ENCODE peak calls at places on chromosomes 2 and 18, in four cellular contexts. W is WTC11, E is K562, K is H1. Q is an unnamed sample.

GRCh38 chr2:182047544-182047943 is 61.9 kb downstream of the PPP1R1C start:
- DNase-seq in K (no peak), E (no peak), W (no peak), Q (no peak)

GRCh38 chr2:186516396-186516795 is 30.3 kb downstream of the ZC3H15 start:
- DNase-seq in E (no peak), W (no peak), K (no peak), Q (no peak)

GRCh38 chr18:37673196-37673595 is 107.6 kb upstream of the CELF4 start:
- DNase-seq in E (no peak), K (no peak), W (no peak), Q (no peak)

GRCh38 chr2:11250400-11251277 is 93.8 kb downstream of the ROCK2 start:
- DNase-seq in E (no peak), W (no peak), K (no peak), Q (no peak)

GRCh38 chr2:8669157-8669852 is 12.6 kb upstream of the ID2 start:
- DNase-seq in E (no peak), W (no peak), K (no peak), Q (no peak)

GRCh38 chr2:72139871-72140620 is 7.6 kb downstream of the CYP26B1 start:
- DNase-seq in K (no peak), W (no peak), E (no peak), Q (peak)

GRCh38 chr2:65431417-65432226 is 777 bp downstream of the SPRED2 start:
- DNase-seq in K (no peak), E (no peak), W (peak), Q (peak)

GRCh38 chr2:237616373-237617304 is 10.7 kb upstream of the LRRFIP1 start:
- DNase-seq in W (no peak), K (no peak), E (no peak), Q (no peak)

GRCh38 chr2:16314691-16315457 is 350.8 kb downstream of the CYRIA start:
- DNase-seq in K (no peak), E (no peak), W (no peak), Q (no peak)

GRCh38 chr2:79159030-79159429 is 523 bp downstream of the REG3A start:
- DNase-seq in E (no peak), W (no peak), K (no peak), Q (no peak)

GRCh38 chr18:46297621-46298020 is 193.4 kb downstream of the HAUS1 start:
- DNase-seq in E (no peak), K (no peak), W (no peak), Q (no peak)
- TF ChIP-seq TEAD4 in E (no peak), K (no peak), W (no peak), Q (no peak)

GRCh38 chr2:31112544-31112943 is 25.7 kb downstream of the GALNT14 start:
- DNase-seq in W (no peak), K (no peak), E (no peak), Q (no peak)

GRCh38 chr2:31110998-31111397 is 27.2 kb downstream of the GALNT14 start:
- DNase-seq in W (no peak), K (no peak), E (no peak), Q (peak)

GRCh38 chr2:31108887-31109286 is 29.4 kb downstream of the GALNT14 start:
- DNase-seq in W (no peak), K (no peak), E (no peak), Q (no peak)

GRCh38 chr2:31107588-31108300 is 30.5 kb downstream of the GALNT14 start:
- DNase-seq in W (no peak), E (no peak), K (no peak), Q (no peak)
- TF ChIP-seq TEAD4 in W (no peak), E (no peak), K (no peak), Q (no peak)

GRCh38 chr2:56008661-56009411 is 85.3 kb upstream of the EFEMP1 start:
- DNase-seq in W (peak), K (peak), E (no peak), Q (peak)
- TF ChIP-seq TEAD4 in W (no peak), K (no peak), E (no peak), Q (no peak)

GRCh38 chr2:122635649-122636496 is 880.4 kb downstream of the TSN start:
- DNase-seq in W (no peak), E (no peak), K (no peak), Q (no peak)

GRCh38 chr2:122639176-122639575 is 883.7 kb downstream of the TSN start:
- DNase-seq in K (no peak), W (no peak), E (no peak), Q (no peak)

GRCh38 chr2:122634920-122635319 is 879.5 kb downstream of the TSN start:
- DNase-seq in K (no peak), E (no peak), W (no peak), Q (no peak)

GRCh38 chr2:122639721-122640120 is 884.3 kb downstream of the TSN start:
- DNase-seq in E (no peak), K (no peak), W (no peak), Q (no peak)

DNA sequence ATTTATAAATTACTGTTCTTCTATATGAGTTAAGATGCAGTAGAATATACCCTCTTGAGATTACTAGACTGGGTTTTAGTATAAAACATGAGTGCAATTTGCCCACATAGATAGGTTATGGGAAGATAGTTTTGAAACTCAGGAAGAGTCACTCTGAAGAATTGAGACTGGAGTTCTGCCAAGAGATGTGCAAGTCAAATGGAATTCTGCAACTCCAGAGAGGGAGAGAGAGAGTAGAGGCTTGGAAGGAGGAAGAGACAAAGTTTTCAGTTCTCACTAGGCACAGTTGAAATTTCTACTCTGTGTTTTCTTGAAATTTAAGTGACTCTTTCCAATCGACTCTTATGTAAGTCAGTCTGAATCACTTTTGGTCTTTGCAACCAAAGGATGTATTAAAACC is 878.8 kb downstream of the TSN start:
- DNase-seq in W (no peak), K (no peak), E (no peak), Q (no peak)
- TF ChIP-seq TEAD4 in W (no peak), K (no peak), E (no peak), Q (no peak)

GRCh38 chr18:50528806-50529205 is 31.1 kb upstream of the MAPK4 start:
- DNase-seq in W (no peak), K (no peak), E (no peak), Q (no peak)

GRCh38 chr18:50523165-50523564 is 36.7 kb upstream of the MAPK4 start:
- DNase-seq in K (no peak), W (no peak), E (no peak), Q (no peak)

DNA sequence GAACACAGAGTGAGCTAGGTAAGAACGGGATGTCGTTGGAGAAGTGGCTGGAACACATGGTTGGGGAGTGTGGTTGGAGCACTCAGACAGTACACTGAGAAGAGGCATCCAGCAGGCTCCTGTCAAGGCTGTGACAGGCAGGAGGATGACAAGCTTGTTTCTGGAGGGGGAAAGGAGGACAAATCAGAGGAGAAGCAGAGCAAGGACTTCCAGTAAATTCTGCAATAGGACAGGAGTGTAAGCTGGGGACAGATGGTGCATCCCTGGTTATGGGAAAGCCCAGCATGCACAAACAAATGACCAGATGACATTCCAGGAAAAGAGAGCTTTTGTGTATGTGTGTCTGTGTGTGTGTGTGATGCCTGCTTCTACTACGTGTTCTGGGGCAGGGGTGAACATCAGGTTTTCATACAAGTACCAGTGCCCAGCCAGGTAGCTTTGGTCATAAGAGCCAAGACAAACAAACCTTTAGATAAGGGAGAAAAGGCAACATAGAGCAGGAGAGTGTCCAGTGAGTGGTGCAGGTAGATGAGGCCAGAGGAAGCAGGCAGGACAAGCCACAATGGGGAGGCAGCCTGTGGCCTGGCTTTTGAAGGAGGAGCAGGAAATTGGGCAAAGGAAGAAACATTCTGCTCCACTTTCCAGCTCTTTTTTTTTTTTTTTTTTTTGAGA is 32.1 kb upstream of the MAPK4 start:
- DNase-seq in E (no peak), K (no peak), W (no peak), Q (no peak)
- TF ChIP-seq TEAD4 in E (no peak), K (no peak), W (no peak), Q (no peak)

DNA sequence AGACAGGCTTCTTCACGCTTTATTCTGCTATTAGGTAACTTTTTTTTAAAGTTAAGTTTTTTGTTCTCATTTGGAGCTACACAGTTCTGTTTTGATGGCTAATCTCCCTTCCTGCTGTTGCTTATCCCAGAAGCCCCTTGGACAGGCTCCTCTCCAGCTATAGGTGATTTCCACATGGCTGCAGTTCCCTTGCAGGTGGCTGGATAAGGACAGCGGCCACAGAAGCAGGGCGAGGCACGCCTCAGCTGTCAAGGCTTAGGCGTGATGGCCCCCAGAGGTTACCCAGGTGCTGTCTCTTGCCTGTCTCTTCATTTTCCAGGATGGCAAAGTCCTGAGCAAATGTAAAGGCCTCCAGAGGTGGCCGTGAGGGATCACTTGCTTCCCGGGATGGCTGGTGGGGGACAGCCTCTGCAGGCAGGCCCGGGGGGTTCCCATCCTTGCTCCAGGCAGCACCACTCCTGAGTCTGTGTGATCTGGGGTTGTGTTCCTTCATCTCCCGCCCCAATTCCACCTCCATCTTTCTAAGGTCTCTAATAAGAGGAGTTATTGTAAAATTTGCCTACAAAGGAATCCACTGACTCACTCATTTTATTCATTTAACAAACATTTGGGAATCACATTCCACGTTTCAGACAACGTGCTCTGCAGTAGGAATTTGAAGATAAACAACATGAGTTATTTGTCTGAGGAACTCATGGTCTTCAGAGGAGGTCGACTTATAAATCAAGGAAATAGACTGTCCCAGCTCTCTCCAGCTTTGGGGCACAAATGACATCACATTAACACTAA is 53.4 kb downstream of the NAPG start:
- DNase-seq in E (no peak), W (no peak), K (no peak), Q (no peak)
- TF ChIP-seq TEAD4 in E (no peak), W (no peak), K (no peak), Q (no peak)

GRCh38 chr18:75170022-75170789 is 38.7 kb downstream of the PTGR3 start:
- DNase-seq in K (no peak), W (no peak), E (no peak), Q (no peak)
- TF ChIP-seq TEAD4 in K (no peak), W (no peak), E (no peak), Q (no peak)

DNA sequence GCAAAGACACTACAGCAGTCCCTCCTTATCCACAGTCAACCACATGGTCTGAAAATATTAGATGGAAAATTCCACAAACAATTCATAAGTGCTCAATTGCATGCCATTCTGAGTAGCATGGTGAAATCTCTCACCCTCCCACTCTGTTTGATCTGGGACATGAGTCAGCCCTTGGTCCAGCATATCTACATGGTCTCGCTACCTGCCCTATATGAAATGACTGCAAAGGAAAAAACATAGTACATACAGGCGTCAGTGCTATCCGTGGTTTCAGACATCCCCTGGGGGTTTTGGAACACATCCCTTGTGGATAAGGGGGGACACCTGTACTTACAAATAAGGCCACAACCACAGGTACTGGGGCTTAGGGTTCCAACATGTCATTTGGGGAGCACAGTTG is 73.7 kb downstream of the CABLES1 start:
- DNase-seq in K (no peak), W (no peak), E (no peak), Q (no peak)
- TF ChIP-seq TEAD4 in K (no peak), W (no peak), E (no peak), Q (no peak)

GRCh38 chr18:36186461-36187137 is 698 bp upstream of the MOCOS start:
- DNase-seq in W (peak), K (no peak), E (peak), Q (peak)

GRCh38 chr18:36189486-36189885 is 2.2 kb downstream of the MOCOS start:
- DNase-seq in E (no peak), W (no peak), K (no peak), Q (no peak)

GRCh38 chr18:36187138-36187825 is at the start of gene MOCOS:
- DNase-seq in E (peak), K (no peak), W (peak), Q (peak)

GRCh38 chr18:36188912-36189311 is 1.6 kb downstream of the MOCOS start:
- DNase-seq in W (no peak), K (no peak), E (no peak), Q (no peak)

GRCh38 chr18:36187826-36188721 is 777 bp downstream of the MOCOS start:
- DNase-seq in E (peak), K (no peak), W (peak), Q (no peak)
- TF ChIP-seq TEAD4 in E (no peak), K (no peak), W (no peak), Q (no peak)